ENCODE peak calls at places on chromosomes 7 and 10, in ten cellular contexts. One of them, this sample, is unnamed. For H3K4me1, the result is how much of the 10 kb centered on the place peaks cover.

GRCh38 chr7:44384586-44385383 is 59.4 kb upstream of the CAMK2B start:
- DNase-seq in pancreas: no peak
- DNase-seq in neuronal stem cell: no peak
- DNase-seq in mesenchymal stem cell: no peak
- DNase-seq in tibial artery: no peak
- DNase-seq in esophagus muscularis mucosa: peak
- DNase-seq in GM23248: no peak
- DNase-seq in heart right ventricle: no peak
- DNase-seq in CD8-positive, alpha-beta T cell: no peak
- DNase-seq in A549: no peak
- DNase-seq in this sample: no peak

GRCh38 chr10:34286136-34286739 is 528.9 kb downstream of the PARD3 start:
- DNase-seq in GM23248: peak
- DNase-seq in tibial artery: no peak
- DNase-seq in A549: peak
- DNase-seq in CD8-positive, alpha-beta T cell: no peak
- DNase-seq in pancreas: no peak
- DNase-seq in mesenchymal stem cell: peak
- DNase-seq in esophagus muscularis mucosa: no peak
- DNase-seq in heart right ventricle: no peak
- DNase-seq in neuronal stem cell: no peak
- DNase-seq in this sample: no peak

GRCh38 chr7:85829817-85830432 is 643.1 kb upstream of the SEMA3D start:
- DNase-seq in A549: peak
- DNase-seq in esophagus muscularis mucosa: no peak
- DNase-seq in heart right ventricle: no peak
- DNase-seq in neuronal stem cell: no peak
- DNase-seq in mesenchymal stem cell: peak
- DNase-seq in pancreas: no peak
- DNase-seq in GM23248: peak
- DNase-seq in CD8-positive, alpha-beta T cell: no peak
- DNase-seq in tibial artery: no peak
- DNase-seq in this sample: peak

GRCh38 chr10:119441151-119441821 is 101.2 kb downstream of the RGS10 start:
- DNase-seq in esophagus muscularis mucosa: no peak
- DNase-seq in CD8-positive, alpha-beta T cell: no peak
- DNase-seq in mesenchymal stem cell: peak
- DNase-seq in pancreas: no peak
- DNase-seq in GM23248: peak
- DNase-seq in tibial artery: peak
- DNase-seq in heart right ventricle: peak
- DNase-seq in A549: no peak
- DNase-seq in neuronal stem cell: no peak
- DNase-seq in this sample: no peak

GRCh38 chr7:95199779-95200558 is 124.4 kb downstream of the PON1 start:
- DNase-seq in neuronal stem cell: peak
- DNase-seq in pancreas: no peak
- DNase-seq in heart right ventricle: peak
- DNase-seq in mesenchymal stem cell: peak
- DNase-seq in esophagus muscularis mucosa: no peak
- DNase-seq in A549: peak
- DNase-seq in GM23248: peak
- DNase-seq in tibial artery: peak
- DNase-seq in CD8-positive, alpha-beta T cell: no peak
- DNase-seq in this sample: peak

GRCh38 chr10:77879710-77880109 is 46.8 kb downstream of the DLG5 start:
- DNase-seq in mesenchymal stem cell: no peak
- DNase-seq in pancreas: no peak
- DNase-seq in neuronal stem cell: no peak
- DNase-seq in tibial artery: no peak
- DNase-seq in esophagus muscularis mucosa: no peak
- DNase-seq in A549: no peak
- DNase-seq in CD8-positive, alpha-beta T cell: no peak
- DNase-seq in GM23248: no peak
- DNase-seq in heart right ventricle: no peak
- DNase-seq in this sample: no peak

GRCh38 chr10:132057191-132057681 is 8.5 kb upstream of the JAKMIP3 start:
- DNase-seq in pancreas: no peak
- DNase-seq in GM23248: no peak
- DNase-seq in mesenchymal stem cell: no peak
- DNase-seq in neuronal stem cell: no peak
- DNase-seq in esophagus muscularis mucosa: no peak
- DNase-seq in A549: no peak
- DNase-seq in CD8-positive, alpha-beta T cell: no peak
- DNase-seq in tibial artery: no peak
- DNase-seq in heart right ventricle: no peak
- DNase-seq in this sample: no peak

GRCh38 chr10:79346388-79347225 is 662 bp upstream of the PPIF start:
- DNase-seq in tibial artery: no peak
- DNase-seq in A549: no peak
- DNase-seq in heart right ventricle: no peak
- DNase-seq in esophagus muscularis mucosa: no peak
- DNase-seq in pancreas: no peak
- DNase-seq in neuronal stem cell: no peak
- DNase-seq in mesenchymal stem cell: no peak
- DNase-seq in CD8-positive, alpha-beta T cell: no peak
- DNase-seq in GM23248: no peak
- DNase-seq in this sample: no peak

GRCh38 chr10:131983780-131984179 is 2.1 kb upstream of the BNIP3 start:
- DNase-seq in pancreas: no peak
- DNase-seq in mesenchymal stem cell: peak
- DNase-seq in A549: peak
- DNase-seq in tibial artery: no peak
- DNase-seq in neuronal stem cell: no peak
- DNase-seq in GM23248: peak
- DNase-seq in esophagus muscularis mucosa: no peak
- DNase-seq in CD8-positive, alpha-beta T cell: no peak
- DNase-seq in heart right ventricle: no peak
- DNase-seq in this sample: no peak

GRCh38 chr10:67803588-67804394 is 34.2 kb downstream of the DNAJC12 start:
- DNase-seq in heart right ventricle: no peak
- DNase-seq in neuronal stem cell: no peak
- DNase-seq in CD8-positive, alpha-beta T cell: no peak
- DNase-seq in pancreas: no peak
- DNase-seq in A549: peak
- DNase-seq in GM23248: peak
- DNase-seq in esophagus muscularis mucosa: no peak
- DNase-seq in tibial artery: no peak
- DNase-seq in mesenchymal stem cell: no peak
- DNase-seq in this sample: no peak
- H3K27ac ChIP-seq in heart right ventricle: no peak
- H3K27ac ChIP-seq in neuronal stem cell: no peak
- H3K27ac ChIP-seq in CD8-positive, alpha-beta T cell: no peak
- H3K27ac ChIP-seq in pancreas: no peak
- H3K27ac ChIP-seq in A549: peak
- H3K27ac ChIP-seq in GM23248: no peak
- H3K27ac ChIP-seq in esophagus muscularis mucosa: no peak
- H3K27ac ChIP-seq in tibial artery: no peak
- H3K27ac ChIP-seq in mesenchymal stem cell: peak
- H3K27ac ChIP-seq in this sample: no peak

GRCh38 chr7:151447312-151447711 is 7.4 kb upstream of the CRYGN start:
- DNase-seq in mesenchymal stem cell: no peak
- DNase-seq in esophagus muscularis mucosa: no peak
- DNase-seq in pancreas: no peak
- DNase-seq in tibial artery: no peak
- DNase-seq in CD8-positive, alpha-beta T cell: no peak
- DNase-seq in heart right ventricle: no peak
- DNase-seq in GM23248: no peak
- DNase-seq in A549: no peak
- DNase-seq in neuronal stem cell: no peak
- DNase-seq in this sample: no peak

GRCh38 chr7:151449990-151450389 is 10.0 kb upstream of the CRYGN start:
- DNase-seq in heart right ventricle: no peak
- DNase-seq in CD8-positive, alpha-beta T cell: no peak
- DNase-seq in tibial artery: no peak
- DNase-seq in esophagus muscularis mucosa: no peak
- DNase-seq in neuronal stem cell: no peak
- DNase-seq in pancreas: no peak
- DNase-seq in mesenchymal stem cell: no peak
- DNase-seq in GM23248: no peak
- DNase-seq in A549: no peak
- DNase-seq in this sample: no peak

GRCh38 chr7:151448261-151449252 is 8.6 kb upstream of the CRYGN start:
- DNase-seq in neuronal stem cell: peak
- DNase-seq in heart right ventricle: peak
- DNase-seq in esophagus muscularis mucosa: peak
- DNase-seq in pancreas: peak
- DNase-seq in CD8-positive, alpha-beta T cell: peak
- DNase-seq in tibial artery: peak
- DNase-seq in mesenchymal stem cell: peak
- DNase-seq in A549: peak
- DNase-seq in GM23248: peak
- DNase-seq in this sample: peak

GRCh38 chr7:151446412-151446811 is 6.5 kb upstream of the CRYGN start:
- DNase-seq in CD8-positive, alpha-beta T cell: no peak
- DNase-seq in mesenchymal stem cell: no peak
- DNase-seq in neuronal stem cell: no peak
- DNase-seq in pancreas: no peak
- DNase-seq in esophagus muscularis mucosa: no peak
- DNase-seq in heart right ventricle: no peak
- DNase-seq in tibial artery: no peak
- DNase-seq in A549: no peak
- DNase-seq in GM23248: no peak
- DNase-seq in this sample: no peak

DNA sequence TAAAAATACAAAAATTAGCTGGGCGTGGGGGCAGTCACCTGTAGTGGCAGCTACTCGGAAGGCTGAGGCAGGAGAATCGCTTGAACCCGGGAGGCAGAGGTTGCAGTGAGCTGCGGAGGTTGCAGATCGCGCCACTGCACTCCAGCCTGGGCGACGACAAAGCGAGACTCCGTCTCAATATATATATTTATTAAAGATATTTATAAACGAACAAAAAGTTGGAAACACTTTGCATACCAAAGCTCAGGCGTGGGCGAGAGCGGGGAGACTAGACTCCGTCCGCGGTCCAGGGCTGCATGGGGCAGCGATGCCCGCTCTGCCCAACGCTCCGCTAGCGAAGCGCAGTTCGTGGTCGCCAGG is 7.9 kb upstream of the CRYGN start:
- DNase-seq in GM23248: no peak
- DNase-seq in tibial artery: no peak
- DNase-seq in CD8-positive, alpha-beta T cell: no peak
- DNase-seq in esophagus muscularis mucosa: no peak
- DNase-seq in mesenchymal stem cell: no peak
- DNase-seq in neuronal stem cell: no peak
- DNase-seq in A549: no peak
- DNase-seq in pancreas: no peak
- DNase-seq in heart right ventricle: no peak
- DNase-seq in this sample: no peak
- H3K4me3 ChIP-seq in GM23248: peak
- H3K4me3 ChIP-seq in tibial artery: peak
- H3K4me3 ChIP-seq in CD8-positive, alpha-beta T cell: peak
- H3K4me3 ChIP-seq in esophagus muscularis mucosa: peak
- H3K4me3 ChIP-seq in mesenchymal stem cell: peak
- H3K4me3 ChIP-seq in neuronal stem cell: no peak
- H3K4me3 ChIP-seq in A549: peak
- H3K4me3 ChIP-seq in pancreas: peak
- H3K4me3 ChIP-seq in heart right ventricle: peak
- H3K4me3 ChIP-seq in this sample: no peak

GRCh38 chr10:1137499-1138163 is 81.4 kb downstream of the WDR37 start:
- DNase-seq in esophagus muscularis mucosa: peak
- DNase-seq in mesenchymal stem cell: no peak
- DNase-seq in GM23248: no peak
- DNase-seq in pancreas: no peak
- DNase-seq in tibial artery: no peak
- DNase-seq in heart right ventricle: no peak
- DNase-seq in A549: no peak
- DNase-seq in CD8-positive, alpha-beta T cell: no peak
- DNase-seq in neuronal stem cell: no peak
- DNase-seq in this sample: no peak
- H3K4me1 ChIP-seq in esophagus muscularis mucosa: under half
- H3K4me1 ChIP-seq in mesenchymal stem cell: under half
- H3K4me1 ChIP-seq in GM23248: under half
- H3K4me1 ChIP-seq in pancreas: under half
- H3K4me1 ChIP-seq in tibial artery: under half
- H3K4me1 ChIP-seq in heart right ventricle: under half
- H3K4me1 ChIP-seq in A549: under half
- H3K4me1 ChIP-seq in CD8-positive, alpha-beta T cell: under half
- H3K4me1 ChIP-seq in neuronal stem cell: under half
- H3K4me1 ChIP-seq in this sample: under half

GRCh38 chr7:14834888-14835287 is 67.7 kb downstream of the DGKB start:
- DNase-seq in esophagus muscularis mucosa: no peak
- DNase-seq in neuronal stem cell: no peak
- DNase-seq in A549: no peak
- DNase-seq in pancreas: no peak
- DNase-seq in CD8-positive, alpha-beta T cell: no peak
- DNase-seq in tibial artery: no peak
- DNase-seq in heart right ventricle: no peak
- DNase-seq in mesenchymal stem cell: no peak
- DNase-seq in GM23248: peak
- DNase-seq in this sample: peak

GRCh38 chr7:14835399-14835798 is 67.2 kb downstream of the DGKB start:
- DNase-seq in tibial artery: no peak
- DNase-seq in GM23248: no peak
- DNase-seq in A549: no peak
- DNase-seq in mesenchymal stem cell: no peak
- DNase-seq in CD8-positive, alpha-beta T cell: no peak
- DNase-seq in heart right ventricle: peak
- DNase-seq in pancreas: no peak
- DNase-seq in esophagus muscularis mucosa: no peak
- DNase-seq in neuronal stem cell: no peak
- DNase-seq in this sample: no peak

GRCh38 chr7:14836006-14836405 is 66.5 kb downstream of the DGKB start:
- DNase-seq in A549: no peak
- DNase-seq in CD8-positive, alpha-beta T cell: no peak
- DNase-seq in GM23248: peak
- DNase-seq in esophagus muscularis mucosa: no peak
- DNase-seq in tibial artery: no peak
- DNase-seq in heart right ventricle: no peak
- DNase-seq in neuronal stem cell: no peak
- DNase-seq in mesenchymal stem cell: no peak
- DNase-seq in pancreas: no peak
- DNase-seq in this sample: no peak

GRCh38 chr7:14837216-14837615 is 65.3 kb downstream of the DGKB start:
- DNase-seq in mesenchymal stem cell: no peak
- DNase-seq in pancreas: no peak
- DNase-seq in A549: no peak
- DNase-seq in CD8-positive, alpha-beta T cell: no peak
- DNase-seq in esophagus muscularis mucosa: no peak
- DNase-seq in neuronal stem cell: no peak
- DNase-seq in heart right ventricle: no peak
- DNase-seq in GM23248: peak
- DNase-seq in tibial artery: no peak
- DNase-seq in this sample: no peak

DNA sequence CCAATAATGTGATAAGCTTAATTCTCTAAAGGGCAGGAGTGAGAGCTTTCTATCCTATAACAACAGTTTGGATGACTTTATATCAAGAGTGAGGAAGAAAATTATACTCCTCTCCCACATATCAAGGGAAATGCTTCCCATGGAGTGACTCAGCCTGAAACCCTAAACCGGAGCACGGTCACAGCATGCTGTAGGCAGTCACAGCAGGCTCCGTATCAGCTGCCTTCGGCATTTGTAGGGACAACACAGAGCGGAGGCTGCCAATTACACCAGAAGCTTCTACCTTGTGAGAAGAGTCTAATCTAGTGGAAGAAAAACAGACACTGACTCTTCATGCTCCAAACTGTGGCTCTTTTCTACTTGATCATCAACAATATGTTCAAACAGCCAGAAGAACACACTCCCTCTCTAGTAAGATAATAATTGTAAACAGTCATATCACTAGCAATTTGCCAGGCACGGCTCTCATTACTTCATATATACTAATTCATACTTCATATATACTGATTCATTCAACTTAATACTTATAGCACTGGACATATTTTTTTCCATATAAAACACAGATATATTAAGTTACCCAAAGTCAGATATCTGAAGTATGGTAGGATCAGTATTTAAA is 65.9 kb downstream of the DGKB start:
- DNase-seq in heart right ventricle: peak
- DNase-seq in pancreas: peak
- DNase-seq in A549: no peak
- DNase-seq in tibial artery: peak
- DNase-seq in neuronal stem cell: peak
- DNase-seq in mesenchymal stem cell: peak
- DNase-seq in CD8-positive, alpha-beta T cell: no peak
- DNase-seq in GM23248: peak
- DNase-seq in esophagus muscularis mucosa: no peak
- DNase-seq in this sample: peak
- H3K27ac ChIP-seq in heart right ventricle: peak
- H3K27ac ChIP-seq in pancreas: no peak
- H3K27ac ChIP-seq in A549: no peak
- H3K27ac ChIP-seq in tibial artery: no peak
- H3K27ac ChIP-seq in neuronal stem cell: no peak
- H3K27ac ChIP-seq in mesenchymal stem cell: peak
- H3K27ac ChIP-seq in CD8-positive, alpha-beta T cell: no peak
- H3K27ac ChIP-seq in GM23248: peak
- H3K27ac ChIP-seq in esophagus muscularis mucosa: no peak
- H3K27ac ChIP-seq in this sample: peak